ENCODE peak calls at places on chromosomes 4 and X, in five cellular contexts. One of them, this sample, is unnamed.

GRCh38 chr4:100168521-100168920 is 21.7 kb downstream of the DDIT4L start:
- DNase-seq in lower leg skin: no peak
- DNase-seq in AG04449: no peak
- DNase-seq in choroid plexus epithelial cell: peak
- DNase-seq in GM06990: no peak
- DNase-seq in this sample: no peak

GRCh38 chrX:151697537-151697936 is 2.3 kb downstream of the PRRG3 start:
- DNase-seq in choroid plexus epithelial cell: peak
- DNase-seq in GM06990: no peak
- DNase-seq in lower leg skin: peak
- DNase-seq in AG04449: peak
- DNase-seq in this sample: no peak

GRCh38 chr4:120916937-120917336 is 5.6 kb downstream of the PRDM5 start:
- DNase-seq in AG04449: no peak
- DNase-seq in choroid plexus epithelial cell: no peak
- DNase-seq in GM06990: no peak
- DNase-seq in lower leg skin: no peak
- DNase-seq in this sample: no peak

GRCh38 chr4:78775278-78776030 is 696 bp upstream of the BMP2K start:
- DNase-seq in GM06990: peak
- DNase-seq in AG04449: no peak
- DNase-seq in lower leg skin: peak
- DNase-seq in choroid plexus epithelial cell: peak
- DNase-seq in this sample: peak

GRCh38 chrX:150446995-150447394 is 83.9 kb downstream of the MAMLD1 start:
- DNase-seq in lower leg skin: no peak
- DNase-seq in GM06990: no peak
- DNase-seq in choroid plexus epithelial cell: no peak
- DNase-seq in AG04449: no peak
- DNase-seq in this sample: no peak

GRCh38 chrX:120791013-120791643 is 84.5 kb downstream of the CT47B1 start:
- DNase-seq in lower leg skin: peak
- DNase-seq in AG04449: no peak
- DNase-seq in GM06990: no peak
- DNase-seq in choroid plexus epithelial cell: peak
- DNase-seq in this sample: peak

GRCh38 chr4:53866055-53866454 is 198.3 kb downstream of the CHIC2 start:
- DNase-seq in choroid plexus epithelial cell: no peak
- DNase-seq in lower leg skin: no peak
- DNase-seq in GM06990: no peak
- DNase-seq in AG04449: no peak
- DNase-seq in this sample: no peak

GRCh38 chrX:1581132-1581531 is 10.3 kb upstream of the AKAP17A start:
- DNase-seq in AG04449: no peak
- DNase-seq in lower leg skin: peak
- DNase-seq in GM06990: no peak
- DNase-seq in choroid plexus epithelial cell: peak
- DNase-seq in this sample: peak

GRCh38 chrX:130728208-130728607 is 174.8 kb downstream of the ENOX2 start:
- DNase-seq in GM06990: no peak
- DNase-seq in choroid plexus epithelial cell: no peak
- DNase-seq in AG04449: no peak
- DNase-seq in lower leg skin: no peak
- DNase-seq in this sample: no peak

GRCh38 chrX:53281321-53281822 is at the start of gene IQSEC2:
- DNase-seq in AG04449: no peak
- DNase-seq in GM06990: no peak
- DNase-seq in lower leg skin: peak
- DNase-seq in choroid plexus epithelial cell: peak
- DNase-seq in this sample: peak

GRCh38 chr4:155377281-155377680 is 516 bp upstream of the MAP9 start:
- DNase-seq in GM06990: no peak
- DNase-seq in choroid plexus epithelial cell: peak
- DNase-seq in lower leg skin: no peak
- DNase-seq in AG04449: no peak
- DNase-seq in this sample: no peak

GRCh38 chr4:112127736-112128322 is 17.4 kb upstream of the FAM241A start:
- DNase-seq in lower leg skin: no peak
- DNase-seq in AG04449: no peak
- DNase-seq in choroid plexus epithelial cell: peak
- DNase-seq in GM06990: no peak
- DNase-seq in this sample: no peak

GRCh38 chrX:20527458-20528099 is 260.9 kb upstream of the RPS6KA3 start:
- DNase-seq in AG04449: no peak
- DNase-seq in lower leg skin: no peak
- DNase-seq in choroid plexus epithelial cell: peak
- DNase-seq in GM06990: no peak
- DNase-seq in this sample: no peak

DNA sequence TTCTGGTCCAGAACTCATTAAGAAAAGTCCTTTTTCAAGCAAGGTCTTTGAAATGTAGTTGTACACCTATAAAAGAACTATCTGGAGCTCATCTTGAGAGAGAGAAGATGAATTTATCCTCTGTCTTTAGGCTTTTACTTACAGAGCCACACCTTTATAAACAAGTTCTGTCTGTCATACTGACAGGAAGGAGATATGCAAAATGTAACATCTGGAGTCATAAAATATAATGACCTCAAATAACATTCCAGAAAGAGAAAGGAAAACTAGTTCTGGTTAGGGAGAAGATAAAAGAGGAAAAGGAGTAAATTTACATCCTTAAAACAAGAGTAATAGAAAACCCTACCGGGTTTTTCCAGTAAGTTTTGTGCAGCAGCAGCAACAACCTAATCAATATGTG is 1.3 kb downstream of the INPP4B start:
- DNase-seq in GM06990: no peak
- DNase-seq in lower leg skin: no peak
- DNase-seq in AG04449: no peak
- DNase-seq in choroid plexus epithelial cell: no peak
- DNase-seq in this sample: no peak
- H3K4me3 ChIP-seq in GM06990: no peak
- H3K4me3 ChIP-seq in lower leg skin: no peak
- H3K4me3 ChIP-seq in AG04449: no peak
- H3K4me3 ChIP-seq in choroid plexus epithelial cell: no peak
- H3K4me3 ChIP-seq in this sample: no peak

DNA sequence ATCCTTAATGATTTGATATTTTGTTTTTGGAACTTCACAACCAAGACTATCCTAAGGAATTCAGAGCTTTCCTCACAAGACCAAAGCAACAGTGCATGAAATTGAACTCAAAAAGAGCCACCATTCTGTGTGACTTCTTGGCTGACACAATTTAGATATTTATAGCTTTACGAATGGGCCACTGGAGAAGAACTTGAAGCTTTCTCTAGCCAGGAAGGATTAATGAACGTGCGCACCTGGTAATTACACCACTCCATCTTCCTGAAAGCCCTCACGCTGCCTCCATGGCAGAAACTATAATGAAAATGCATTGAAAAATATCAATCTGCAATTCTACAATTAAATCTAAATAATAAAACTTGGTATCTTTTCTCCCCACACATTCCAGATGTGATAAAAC is 1057.8 kb downstream of the DMD start:
- DNase-seq in lower leg skin: no peak
- DNase-seq in AG04449: no peak
- DNase-seq in choroid plexus epithelial cell: no peak
- DNase-seq in GM06990: no peak
- DNase-seq in this sample: no peak
- H3K4me3 ChIP-seq in lower leg skin: no peak
- H3K4me3 ChIP-seq in AG04449: no peak
- H3K4me3 ChIP-seq in choroid plexus epithelial cell: no peak
- H3K4me3 ChIP-seq in GM06990: no peak
- H3K4me3 ChIP-seq in this sample: no peak

GRCh38 chr4:6200922-6201362 is 593 bp upstream of the JAKMIP1 start:
- DNase-seq in AG04449: no peak
- DNase-seq in GM06990: peak
- DNase-seq in lower leg skin: no peak
- DNase-seq in choroid plexus epithelial cell: no peak
- DNase-seq in this sample: no peak
- H3K4me3 ChIP-seq in AG04449: no peak
- H3K4me3 ChIP-seq in GM06990: peak
- H3K4me3 ChIP-seq in lower leg skin: no peak
- H3K4me3 ChIP-seq in choroid plexus epithelial cell: peak
- H3K4me3 ChIP-seq in this sample: no peak

GRCh38 chr4:5751073-5751917 is 40.3 kb downstream of the EVC start:
- DNase-seq in AG04449: no peak
- DNase-seq in lower leg skin: no peak
- DNase-seq in GM06990: no peak
- DNase-seq in choroid plexus epithelial cell: peak
- DNase-seq in this sample: no peak
- H3K4me3 ChIP-seq in AG04449: no peak
- H3K4me3 ChIP-seq in lower leg skin: no peak
- H3K4me3 ChIP-seq in GM06990: no peak
- H3K4me3 ChIP-seq in choroid plexus epithelial cell: no peak
- H3K4me3 ChIP-seq in this sample: no peak

DNA sequence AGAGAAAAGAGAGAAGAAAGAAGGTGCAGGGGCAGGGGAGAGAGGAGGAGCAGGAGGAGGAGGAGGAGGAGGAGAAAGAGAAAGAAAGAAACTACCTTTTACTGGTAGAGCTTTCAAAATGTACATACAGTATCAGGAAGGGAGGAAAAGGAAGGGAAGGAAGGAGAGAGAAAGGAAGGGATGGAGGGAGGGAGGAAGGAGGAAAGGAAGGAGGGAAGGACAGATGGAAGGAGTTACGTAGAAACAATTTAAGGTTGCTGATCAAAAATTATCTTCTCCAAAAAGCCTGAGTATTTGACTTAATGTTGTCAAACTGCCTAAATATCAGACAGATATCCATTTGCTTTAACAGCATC is 13.4 kb downstream of the TBC1D9 start:
- DNase-seq in lower leg skin: no peak
- DNase-seq in GM06990: no peak
- DNase-seq in choroid plexus epithelial cell: no peak
- DNase-seq in AG04449: no peak
- DNase-seq in this sample: no peak
- H3K4me3 ChIP-seq in lower leg skin: no peak
- H3K4me3 ChIP-seq in GM06990: peak
- H3K4me3 ChIP-seq in choroid plexus epithelial cell: peak
- H3K4me3 ChIP-seq in AG04449: peak
- H3K4me3 ChIP-seq in this sample: no peak